ENCODE peak calls at places on chromosomes 16 and 17, in five cellular contexts. U is HepG2, F is adipocyte, D is skeletal muscle cell, E is pancreas. H is an unnamed sample.

GRCh38 chr17:70022175-70022574 is 52.9 kb upstream of the KCNJ16 start:
- DNase-seq in U (no peak), E (no peak), F (no peak), D (no peak), H (no peak)

GRCh38 chr16:23877107-23878070 is 41.6 kb downstream of the PRKCB start:
- DNase-seq in E (no peak), U (no peak), D (no peak), F (no peak), H (no peak)

GRCh38 chr16:30491744-30492308 is 19.3 kb downstream of the ITGAL start:
- DNase-seq in U (peak; percentile 56), D (peak; percentile 47), E (peak; percentile 23), F (peak; percentile 70), H (peak; percentile 77)

GRCh38 chr16:1674751-1675664 is 3.1 kb upstream of the JPT2 start:
- DNase-seq in F (peak; percentile 38), E (no peak), D (peak; percentile 19), U (no peak), H (no peak)

GRCh38 chr16:86597880-86598606 is 19.7 kb downstream of the FOXL1 start:
- DNase-seq in U (no peak), D (no peak), E (no peak), F (peak; percentile 49), H (no peak)

GRCh38 chr16:85555549-85556455 is 57.3 kb upstream of the GSE1 start:
- DNase-seq in D (no peak), U (peak; percentile 55), F (peak; percentile 71), E (peak; percentile 53), H (peak; percentile 56)

GRCh38 chr17:78736526-78737079 is 45.5 kb downstream of the CYTH1 start:
- DNase-seq in E (peak; percentile 88), F (no peak), U (no peak), D (no peak), H (no peak)

GRCh38 chr16:84730406-84731106 is 30.8 kb downstream of the USP10 start:
- DNase-seq in F (peak; percentile 93), E (peak; percentile 43), D (peak; percentile 78), U (peak; percentile 74), H (peak; percentile 53)

GRCh38 chr17:6548578-6549330 is 7.6 kb downstream of the PITPNM3 start:
- DNase-seq in E (no peak), D (no peak), F (no peak), U (peak; percentile 53), H (no peak)

GRCh38 chr17:57987582-57988300 is at the start of gene VEZF1:
- DNase-seq in D (no peak), F (peak; percentile 85), U (peak; percentile 68), E (no peak), H (peak; percentile 78)

GRCh38 chr17:15194859-15195277 is 70.3 kb downstream of the PMP22 start:
- DNase-seq in E (no peak), F (peak; percentile 86), D (no peak), U (no peak), H (no peak)

GRCh38 chr17:33234930-33235685 is 58.0 kb downstream of the ASIC2 start:
- DNase-seq in D (peak; percentile 90), F (peak; percentile 43), E (peak; percentile 67), U (no peak), H (no peak)

GRCh38 chr17:67862614-67863217 is 37.4 kb downstream of the BPTF start:
- DNase-seq in E (no peak), F (no peak), U (no peak), D (no peak), H (no peak)

GRCh38 chr16:72997141-72997542 is 50.8 kb downstream of the ZFHX3 start:
- DNase-seq in D (peak; percentile 60), U (no peak), E (no peak), F (peak; percentile 82), H (no peak)

GRCh38 chr16:25260416-25260815 is 2.8 kb upstream of the ZKSCAN2 start:
- DNase-seq in E (no peak), D (no peak), U (no peak), F (no peak), H (no peak)

GRCh38 chr16:55301385-55302008 is 22.5 kb upstream of the IRX6 start:
- DNase-seq in U (no peak), E (no peak), F (no peak), D (no peak), H (no peak)

GRCh38 chr16:14564323-14564722 is 65.7 kb downstream of the PARN start:
- DNase-seq in D (no peak), E (peak; percentile 62), U (peak; percentile 45), F (no peak), H (no peak)

GRCh38 chr17:69246726-69247375 is 18.2 kb upstream of the ABCA10 start:
- DNase-seq in D (peak; percentile 7), U (peak; percentile 62), E (no peak), F (peak; percentile 88), H (peak; percentile 76)

GRCh38 chr16:73288435-73288834 is 240.5 kb upstream of the ZFHX3 start:
- DNase-seq in E (no peak), F (no peak), D (no peak), U (no peak), H (no peak)

GRCh38 chr16:3019594-3020246 is 448 bp upstream of the TNFRSF12A start:
- DNase-seq in E (no peak), D (no peak), U (no peak), F (no peak), H (no peak)

GRCh38 chr16:14529010-14529669 is 100.9 kb downstream of the PARN start:
- DNase-seq in E (peak; percentile 86), D (peak; percentile 76), U (peak; percentile 94), F (peak; percentile 94), H (peak; percentile 81)

GRCh38 chr17:78278139-78278741 is 46.8 kb downstream of the TMEM235 start:
- DNase-seq in U (no peak), D (peak; percentile 31), F (no peak), E (no peak), H (no peak)

GRCh38 chr16:46688101-46688656 is 799 bp downstream of the VPS35 start:
- DNase-seq in U (no peak), E (no peak), D (no peak), F (peak; percentile 50), H (peak; percentile 30)

GRCh38 chr17:75850928-75851692 is 4.0 kb downstream of the WBP2 start:
- DNase-seq in F (no peak), D (no peak), E (no peak), U (no peak), H (no peak)

GRCh38 chr16:86969716-86970115 is 347.5 kb downstream of the C16orf95 start:
- DNase-seq in F (no peak), U (no peak), E (no peak), D (no peak), H (no peak)

GRCh38 chr16:74623214-74623842 is 16.4 kb upstream of the GLG1 start:
- DNase-seq in E (no peak), F (peak; percentile 81), D (no peak), U (peak; percentile 55), H (peak; percentile 64)

GRCh38 chr16:86930001-86930400 is 351.7 kb downstream of the FOXL1 start:
- DNase-seq in U (no peak), E (no peak), D (no peak), F (no peak), H (no peak)

GRCh38 chr17:6387858-6388257 is 47.1 kb downstream of the AIPL1 start:
- DNase-seq in U (no peak), F (no peak), E (no peak), D (no peak), H (no peak)

GRCh38 chr16:56279914-56280313 is 88.6 kb downstream of the GNAO1 start:
- DNase-seq in D (no peak), F (no peak), E (no peak), U (no peak), H (no peak)

GRCh38 chr17:67403483-67403882 is 26.4 kb downstream of the PITPNC1 start:
- DNase-seq in F (no peak), D (no peak), U (no peak), E (no peak), H (no peak)

GRCh38 chr16:80058236-80058635 is 457.7 kb upstream of the MAF start:
- DNase-seq in E (peak; percentile 8), F (no peak), D (no peak), U (no peak), H (peak; percentile 27)

GRCh38 chr16:19748389-19749110 is 30.5 kb downstream of the IQCK start:
- DNase-seq in F (peak; percentile 7), E (no peak), D (no peak), U (no peak), H (no peak)

GRCh38 chr16:3503513-3503912 is 2.7 kb downstream of the CLUAP1 start:
- DNase-seq in E (no peak), D (no peak), U (no peak), F (no peak), H (no peak)

GRCh38 chr17:36942631-36943125 is 5.4 kb downstream of the LHX1 start:
- DNase-seq in U (no peak), E (no peak), D (no peak), F (no peak), H (no peak)

GRCh38 chr16:49767998-49768397 is 87.9 kb downstream of the ZNF423 start:
- DNase-seq in D (no peak), F (no peak), U (no peak), E (no peak), H (no peak)
- H3K4me3 ChIP-seq in D (no peak overlapping the region), F (no peak overlapping the region), U (no peak overlapping the region), E (no peak overlapping the region), H (no peak overlapping the region)

GRCh38 chr17:34958438-34958837 is 2.8 kb downstream of the CCT6B start:
- DNase-seq in U (no peak), D (no peak), F (no peak), E (no peak), H (no peak)

GRCh38 chr17:34961093-34961911 is at the start of the genes CCT6B and ZNF830:
- DNase-seq in E (peak; percentile 92), D (peak; percentile 82), U (peak; percentile 92), F (peak; percentile 99), H (peak; percentile 96)
- H3K4me3 ChIP-seq in E (peak within 1 kb of the TSS; percentile 76), D (peak within 1 kb of the TSS; percentile 89), U (peak within 1 kb of the TSS; percentile 86), F (peak within 1 kb of the TSS; percentile 99), H (peak within 1 kb of the TSS; percentile 93)

GRCh38 chr17:76867578-76868175 is 527 bp upstream of the MGAT5B start:
- DNase-seq in E (no peak), U (no peak), F (peak; percentile 33), D (peak; percentile 28), H (no peak)

GRCh38 chr17:76868176-76868668 is at the start of gene MGAT5B:
- DNase-seq in F (peak; percentile 95), D (peak; percentile 19), U (peak; percentile 53), E (peak; percentile 75), H (peak; percentile 85)

GRCh38 chr17:76869209-76869877 is 1.1 kb downstream of the MGAT5B start:
- DNase-seq in U (no peak), D (no peak), F (peak; percentile 9), E (no peak), H (no peak)

GRCh38 chr17:76869878-76870714 is 1.9 kb downstream of the MGAT5B start:
- DNase-seq in U (no peak), D (no peak), E (no peak), F (peak; percentile 10), H (peak; percentile 17)

DNA sequence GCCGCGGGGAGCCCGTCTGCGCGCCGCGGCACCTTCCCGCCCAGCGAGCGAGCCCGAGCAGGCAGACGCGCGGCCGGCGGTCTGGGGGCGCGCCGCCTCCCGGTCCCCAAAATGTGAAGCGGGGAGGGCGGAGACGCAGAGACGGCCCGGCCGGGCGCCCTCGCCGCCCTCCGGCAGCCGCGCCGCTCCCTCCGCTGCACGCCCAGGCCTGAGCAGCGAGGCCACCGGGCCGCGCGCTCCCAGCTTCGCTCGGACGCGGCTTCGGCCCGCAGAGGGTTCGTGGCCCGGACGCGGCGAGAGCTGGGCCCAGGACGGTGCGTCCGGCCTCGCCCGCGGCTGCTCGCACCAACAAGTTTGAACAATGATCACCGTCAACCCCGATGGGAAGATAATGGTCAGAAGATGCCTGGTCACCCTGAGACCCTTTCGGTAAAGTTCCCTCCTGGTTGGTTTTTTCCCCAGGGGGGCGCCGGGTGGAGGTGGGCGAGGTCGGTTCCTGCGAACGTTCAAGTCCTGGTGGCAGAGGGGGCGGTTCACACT is 535 bp downstream of the MGAT5B start:
- DNase-seq in E (no peak), U (no peak), F (peak; percentile 56), D (no peak), H (peak; percentile 8)
- H3K4me3 ChIP-seq in E (no peak overlapping the region), U (no peak overlapping the region), F (peak overlapping the region; percentile 50), D (peak overlapping the region; percentile 26), H (peak overlapping the region; percentile 24)

GRCh38 chr17:40319651-40320550 is 10.9 kb downstream of the RARA start:
- DNase-seq in D (no peak), E (no peak), F (no peak), U (no peak), H (no peak)
- H3K4me3 ChIP-seq in D (peak overlapping the region; percentile 96), E (no peak overlapping the region), F (peak overlapping the region; percentile 94), U (no peak overlapping the region), H (no peak overlapping the region)

H was measured in cardiac muscle cell.